ENCODE peak calls at places on chromosomes 11 and 22, in ten cellular contexts. Z is cardiac fibroblast; L is NCI-H187 treated with DMSO at 0.1 percent for 48 hours; O is H54; A is NCI-H1436; F is left lung; V is CD4-positive, alpha-beta T cell; X is T-helper 2 cell; B is kidney tubule cell; G is NCI-H345. P is an unnamed sample.

GRCh38 chr11:13602844-13603243 is 65.6 kb upstream of the FAR1 start:
- DNase-seq in B (no peak), V (no peak), X (no peak), F (no peak), L (no peak), G (no peak), Z (no peak), O (no peak), A (no peak), P (no peak)

GRCh38 chr11:13429836-13430235 is 33.2 kb downstream of the BTBD10 start:
- DNase-seq in L (no peak), X (no peak), V (no peak), Z (no peak), A (no peak), B (peak; percentile 90), F (no peak), G (no peak), O (no peak), P (no peak)

GRCh38 chr11:113715273-113715672 is 9.2 kb upstream of the TMPRSS5 start:
- DNase-seq in F (no peak), A (no peak), B (no peak), O (no peak), L (no peak), X (no peak), V (no peak), G (no peak), Z (no peak), P (no peak)

GRCh38 chr11:123020968-123021367 is 39.3 kb upstream of the BSX start:
- DNase-seq in L (no peak), X (no peak), G (peak; percentile 59), V (no peak), Z (peak; percentile 71), B (peak; percentile 59), O (peak; percentile 40), A (peak; percentile 48), F (peak; percentile 41), P (peak; percentile 35)

GRCh38 chr11:64874308-64874707 is 4.1 kb downstream of the EHD1 start:
- DNase-seq in V (no peak), B (peak; percentile 74), A (no peak), O (no peak), Z (no peak), X (peak; percentile 85), F (no peak), L (no peak), G (no peak), P (no peak)

GRCh38 chr11:120239713-120240640 is at the start of gene POU2F3:
- DNase-seq in F (no peak), X (no peak), O (no peak), L (no peak), G (peak; percentile 32), Z (no peak), V (no peak), A (no peak), B (no peak), P (no peak)

GRCh38 chr22:22198751-22199150 is 45.8 kb upstream of the VPREB1 start:
- DNase-seq in G (no peak), X (no peak), L (no peak), V (no peak), Z (no peak), A (no peak), F (no peak), O (no peak), B (no peak), P (no peak)

GRCh38 chr11:104531894-104532293 is 366.4 kb downstream of the CASP12 start:
- DNase-seq in G (no peak), B (no peak), A (no peak), F (no peak), V (no peak), Z (no peak), O (no peak), X (no peak), L (no peak), P (no peak)

GRCh38 chr22:27634043-27634442 is 167.5 kb downstream of the MN1 start:
- DNase-seq in A (no peak), G (no peak), X (no peak), Z (no peak), V (no peak), B (no peak), O (no peak), L (no peak), F (no peak), P (no peak)

GRCh38 chr11:26283852-26284421 is 48.0 kb upstream of the ANO3 start:
- DNase-seq in L (no peak), V (no peak), F (no peak), A (no peak), G (no peak), Z (no peak), O (no peak), X (no peak), B (no peak), P (no peak)

GRCh38 chr11:130202818-130203671 is 43.5 kb downstream of the ST14 start:
- DNase-seq in V (no peak), X (no peak), F (peak; percentile 20), B (no peak), A (no peak), G (no peak), O (no peak), Z (no peak), L (no peak), P (no peak)

P was measured in A172.